ENCODE peak calls at places on chromosomes 13 and 19, in four cellular contexts. N is ascending aorta, R is ovary, S is GM23248. Z is an unnamed sample. For H3K9me3 and H3K27me3, the result is how much of the 10 kb centered on the place peaks cover.

GRCh38 chr19:51477343-51477742 is 996 bp upstream of the CEACAM18 start:
- DNase-seq in N (no peak), R (no peak), S (no peak), Z (no peak)

GRCh38 chr13:47639716-47640447 is 361.2 kb downstream of the SUCLA2 start:
- DNase-seq in N (no peak), R (no peak), S (peak), Z (no peak)

GRCh38 chr19:49552749-49553148 is 24.9 kb downstream of the RCN3 start:
- DNase-seq in N (no peak), R (no peak), S (no peak), Z (peak)

GRCh38 chr19:47280183-47280797 is 5.6 kb downstream of the INAFM1 start:
- DNase-seq in N (no peak), R (no peak), S (peak), Z (no peak)

GRCh38 chr19:28737021-28737525 is 475.9 kb downstream of the UQCRFS1 start:
- DNase-seq in N (no peak), R (no peak), S (peak), Z (peak)

GRCh38 chr13:43804461-43805070 is 17.8 kb upstream of the ENOX1 start:
- DNase-seq in N (no peak), R (no peak), S (peak), Z (peak)

GRCh38 chr19:48934837-48935236 is 1.3 kb downstream of the DHDH start:
- DNase-seq in N (no peak), R (no peak), S (no peak), Z (peak)

GRCh38 chr13:26558912-26559485 is 1.5 kb downstream of the WASF3 start:
- DNase-seq in N (no peak), R (no peak), S (peak), Z (no peak)

GRCh38 chr13:32415019-32415418 is 12.9 kb downstream of the N4BP2L1 start:
- DNase-seq in N (no peak), R (no peak), S (peak), Z (no peak)

GRCh38 chr19:27709496-27709895 is 1503.5 kb downstream of the UQCRFS1 start:
- DNase-seq in N (no peak), R (no peak), S (no peak), Z (no peak)

GRCh38 chr19:27705896-27706295 is 1507.1 kb downstream of the UQCRFS1 start:
- DNase-seq in N (no peak), R (no peak), S (no peak), Z (no peak)
- H3K9me3 ChIP-seq in N (under half), R (under half), S (under half), Z (under half)

DNA sequence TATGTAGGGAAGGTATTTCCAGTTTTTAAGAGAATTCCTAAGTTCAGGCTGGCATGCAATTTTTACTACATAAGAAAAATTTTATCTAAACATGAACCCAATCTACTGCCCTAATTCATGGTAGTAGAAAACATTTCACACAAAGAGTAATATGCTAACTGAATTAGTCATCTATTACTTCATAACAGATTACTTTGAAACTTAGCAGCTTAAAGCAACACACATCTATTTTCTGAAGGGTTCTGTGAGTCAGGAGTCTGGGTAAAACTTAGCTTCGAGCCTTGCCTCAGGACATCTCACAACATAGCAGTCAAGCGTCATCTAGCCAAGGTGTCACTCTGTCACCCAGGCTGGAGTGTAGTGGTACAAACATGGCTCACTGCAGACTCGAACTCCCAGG is 537.5 kb downstream of the DCT start:
- DNase-seq in N (no peak), R (no peak), S (peak), Z (peak)
- H3K27me3 ChIP-seq in N (under half), R (under half), S (under half), Z (under half)

DNA sequence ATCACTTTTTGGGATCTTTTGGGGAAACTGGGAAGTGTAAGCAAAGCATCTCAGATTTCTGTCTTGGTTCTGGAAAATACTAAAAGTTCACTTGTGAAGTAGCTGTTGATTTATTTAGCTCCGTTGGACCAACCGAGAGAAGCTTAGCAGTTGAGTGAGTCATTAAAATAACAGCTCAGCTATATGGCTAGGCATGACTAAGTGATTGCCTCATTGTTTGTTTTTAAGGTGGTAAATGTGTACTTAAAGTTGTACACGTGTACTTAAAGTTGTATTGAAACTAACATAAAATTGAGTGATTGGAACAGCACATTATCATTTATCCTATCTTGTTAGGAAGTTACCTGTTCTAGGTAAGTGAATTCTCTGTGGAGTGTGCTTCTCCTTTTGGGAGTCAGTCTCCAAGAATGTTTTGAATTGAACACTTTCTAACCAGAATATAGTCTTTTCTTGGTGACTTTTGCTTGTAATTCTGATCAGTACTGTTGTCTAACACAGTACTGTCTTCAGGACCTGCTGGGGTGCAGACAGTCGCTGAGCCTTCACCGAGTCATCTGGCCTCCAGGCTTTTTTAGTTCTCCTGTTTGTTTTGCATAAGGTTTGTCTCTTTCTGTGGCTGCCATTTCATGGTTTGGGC is 2.9 kb upstream of the DCUN1D2 start:
- DNase-seq in N (no peak), R (no peak), S (peak), Z (peak)
- H3K27ac ChIP-seq in N (peak), R (no peak), S (peak), Z (peak)

GRCh38 chr13:113956571-113956970 is 17.3 kb downstream of the C13orf46 start:
- DNase-seq in N (no peak), R (no peak), S (no peak), Z (no peak)
- H3K9me3 ChIP-seq in N (under half), R (under half), S (under half), Z (under half)

GRCh38 chr13:106621833-106622232 is 53.9 kb upstream of the ARGLU1 start:
- DNase-seq in N (no peak), R (no peak), S (no peak), Z (no peak)
- H3K27me3 ChIP-seq in N (under half), R (under half), S (under half), Z (under half)

DNA sequence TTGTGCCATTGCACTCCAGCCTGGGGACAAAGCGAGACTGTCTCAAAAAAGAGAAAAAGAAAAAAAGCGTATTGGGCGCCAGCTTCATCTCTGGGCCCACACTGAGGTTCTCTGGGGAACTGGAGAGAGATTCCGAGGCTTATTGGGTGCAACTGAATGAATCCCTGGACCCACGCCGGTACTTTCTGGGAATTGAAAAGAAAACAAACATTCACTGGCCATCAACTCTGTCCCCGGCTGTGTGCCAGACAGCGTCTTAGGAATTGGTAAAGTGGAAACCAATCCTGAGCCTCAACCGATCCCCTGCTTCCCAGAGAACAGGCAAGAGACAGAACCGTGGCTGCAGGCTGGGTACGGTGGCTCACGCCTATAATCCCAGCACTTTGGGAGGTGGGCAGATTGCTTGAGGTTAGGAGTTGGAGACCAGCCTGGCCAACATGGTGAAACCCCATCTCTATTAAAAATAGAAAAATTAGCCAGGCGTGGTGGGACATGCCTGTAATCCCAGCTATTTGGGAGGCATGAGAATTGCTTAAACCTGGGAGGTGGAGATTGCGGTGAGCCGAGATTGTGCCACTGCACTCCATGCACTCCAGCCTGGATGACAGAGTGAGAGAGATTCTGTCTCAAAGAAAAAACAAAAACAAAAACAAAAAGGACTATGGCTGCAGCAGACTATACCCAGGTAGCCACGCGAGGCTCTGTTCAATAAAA is 8.6 kb downstream of the ANO8 start:
- DNase-seq in N (no peak), R (no peak), S (no peak), Z (peak)
- H3K27ac ChIP-seq in N (peak), R (no peak), S (no peak), Z (no peak)